ENCODE peak calls at places on chromosomes 4 and X, in four cellular contexts. F is GM23248, I is hepatocyte, M is K562. X is an unnamed sample.
A peak's percentile ranks its signal among the peaks of the same experiment; 100 is the strongest.

GRCh38 chr4:124711469-124712416 is 789 bp downstream of the ANKRD50 start:
- DNase-seq in F (peak; percentile 79), M (peak; percentile 65), I (peak; percentile 83), X (peak; percentile 57)

GRCh38 chr4:153151535-153152452 is 52.4 kb upstream of the TRIM2 start:
- DNase-seq in I (peak; percentile 92), F (peak; percentile 45), M (peak; percentile 48), X (no peak)

GRCh38 chrX:30935985-30936384 is 46.9 kb upstream of the TAB3 start:
- DNase-seq in F (peak; percentile 44), M (peak; percentile 20), I (peak; percentile 52), X (no peak)

GRCh38 chr4:177554966-177555574 is 112.8 kb upstream of the AGA start:
- DNase-seq in I (peak; percentile 50), M (peak; percentile 18), F (peak; percentile 46), X (peak; percentile 26)

GRCh38 chr4:126986828-126987227 is 645.9 kb upstream of the INTU start:
- DNase-seq in I (no peak), M (no peak), F (peak; percentile 58), X (no peak)

GRCh38 chr4:78749972-78750727 is 26.0 kb upstream of the BMP2K start:
- DNase-seq in I (no peak), M (no peak), F (no peak), X (no peak)

GRCh38 chr4:83618431-83618830 is 82.5 kb downstream of the GPAT3 start:
- DNase-seq in I (peak; percentile 81), M (peak; percentile 23), F (peak; percentile 84), X (no peak)

GRCh38 chr4:95601342-95601741 is 52.6 kb upstream of the UNC5C start:
- DNase-seq in F (no peak), I (no peak), M (no peak), X (no peak)

GRCh38 chrX:78619829-78620228 is 39.3 kb downstream of the RTL3 start:
- DNase-seq in F (peak; percentile 56), I (no peak), M (no peak), X (no peak)

GRCh38 chr4:37607018-37607417 is 79.2 kb downstream of the RELL1 start:
- DNase-seq in M (no peak), F (no peak), I (no peak), X (no peak)

GRCh38 chr4:150164055-150164454 is 85.8 kb downstream of the DCLK2 start:
- DNase-seq in I (no peak), F (no peak), M (no peak), X (no peak)

GRCh38 chr4:5780831-5781480 is 70.0 kb downstream of the EVC start:
- DNase-seq in F (peak; percentile 46), M (no peak), I (peak; percentile 20), X (no peak)

GRCh38 chr4:86279247-86279960 is 80.4 kb downstream of the MAPK10 start:
- DNase-seq in F (no peak), M (no peak), I (no peak), X (no peak)

GRCh38 chr4:137541866-137542648 is 9.8 kb upstream of the PCDH18 start:
- DNase-seq in F (peak; percentile 46), I (no peak), M (no peak), X (no peak)

GRCh38 chr4:137543198-137543597 is 10.9 kb upstream of the PCDH18 start:
- DNase-seq in M (no peak), F (no peak), I (no peak), X (no peak)

GRCh38 chr4:137541181-137541580 is 8.9 kb upstream of the PCDH18 start:
- DNase-seq in M (no peak), F (peak; percentile 30), I (no peak), X (no peak)

GRCh38 chr4:137545461-137545861 is 13.2 kb upstream of the PCDH18 start:
- DNase-seq in F (peak; percentile 93), I (peak; percentile 32), M (no peak), X (no peak)

GRCh38 chr4:137543650-137544049 is 11.4 kb upstream of the PCDH18 start:
- DNase-seq in F (no peak), M (no peak), I (no peak), X (no peak)
- H3K4me1 ChIP-seq in F (peaks cover 54% of the 10 kb centered on the region), M (no peaks in the 10 kb centered on the region), I (no peaks in the 10 kb centered on the region), X (no peaks in the 10 kb centered on the region)

GRCh38 chrX:12379666-12380065 is 241.4 kb downstream of the FRMPD4 start:
- DNase-seq in I (no peak), M (no peak), F (no peak), X (no peak)
- H3K27me3 ChIP-seq in I (no peaks in the 10 kb centered on the region), M (no peaks in the 10 kb centered on the region), F (no peaks in the 10 kb centered on the region), X (no peaks in the 10 kb centered on the region)

DNA sequence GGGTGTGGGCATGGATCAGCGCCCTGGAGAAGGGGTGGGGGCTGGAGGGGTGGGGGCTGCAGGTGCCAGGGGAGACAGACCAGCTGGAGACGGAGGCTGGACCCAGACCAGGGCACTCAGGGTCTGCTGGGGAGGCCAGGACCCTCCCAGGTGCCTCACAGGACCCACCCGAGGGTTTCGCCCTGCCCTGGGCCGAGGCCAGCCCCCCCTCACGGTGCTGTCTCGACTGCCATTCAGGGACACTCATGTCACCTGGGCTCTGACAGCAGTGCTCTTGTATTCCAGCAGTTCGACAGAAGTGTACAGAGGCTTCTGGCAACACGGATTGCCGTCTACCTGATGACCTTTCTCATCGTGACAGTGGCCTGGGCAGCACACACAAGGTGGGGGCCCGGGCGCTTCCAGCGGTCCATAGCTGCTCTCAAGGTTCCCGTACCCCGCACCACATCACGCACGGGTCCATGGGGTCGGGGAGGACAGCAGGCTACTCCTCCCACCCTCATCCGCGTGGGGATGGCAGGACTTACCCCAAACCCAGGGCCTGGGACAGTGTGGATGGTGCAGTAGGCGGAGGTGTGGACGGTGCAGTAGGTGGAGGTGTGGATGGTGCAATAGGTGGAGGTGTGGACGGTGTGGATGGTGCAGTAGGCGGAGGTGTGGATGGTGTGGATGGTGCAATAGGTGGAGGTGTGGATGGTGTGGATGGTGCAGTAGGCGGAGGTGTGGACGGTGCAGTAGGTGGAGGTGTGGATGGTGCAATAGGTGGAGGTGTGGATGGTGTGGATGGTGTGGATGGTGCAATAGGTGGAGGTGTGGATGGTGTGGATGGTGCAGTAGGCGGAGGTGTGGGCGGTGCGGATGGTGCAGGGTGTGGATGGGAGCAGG is 18.1 kb downstream of the TMEM175 start:
- DNase-seq in M (no peak), F (no peak), I (no peak), X (no peak)
- H4K20me1 ChIP-seq in M (peaks cover 4% of the 10 kb centered on the region), F (no peaks in the 10 kb centered on the region), I (no peaks in the 10 kb centered on the region), X (no peaks in the 10 kb centered on the region)

DNA sequence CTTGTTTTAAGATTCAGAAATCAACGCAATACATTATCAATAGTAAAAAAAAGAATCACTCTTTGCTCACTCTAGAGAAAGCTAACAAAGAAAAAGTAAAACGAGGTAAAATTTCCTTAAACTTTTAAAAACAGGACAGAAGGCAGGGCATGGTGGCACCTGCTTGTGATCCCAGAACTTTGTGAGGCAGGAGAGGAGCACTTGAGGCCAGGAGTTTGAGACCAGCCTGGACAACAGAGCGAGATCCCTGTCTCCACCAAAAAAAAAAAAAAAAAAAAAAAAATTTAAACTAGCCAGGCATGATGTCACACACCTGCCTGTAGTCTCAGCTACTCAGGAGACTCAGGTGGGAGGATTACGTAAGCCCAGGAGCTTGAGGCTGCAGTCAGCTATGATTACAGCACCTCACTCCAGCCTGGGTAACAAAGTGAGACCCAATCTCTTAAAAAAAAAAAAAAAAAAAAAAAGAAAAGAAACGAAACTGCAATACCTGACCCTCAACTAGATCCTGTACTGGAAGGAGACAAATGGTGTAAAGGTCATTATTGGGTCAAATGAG is 3.5 kb downstream of the CCNI start:
- DNase-seq in F (no peak), I (peak; percentile 63), M (no peak), X (peak; percentile 48)
- H3K4me1 ChIP-seq in F (peaks cover 34% of the 10 kb centered on the region), I (peaks cover 14% of the 10 kb centered on the region), M (peaks cover 3% of the 10 kb centered on the region), X (peaks cover 27% of the 10 kb centered on the region)

GRCh38 chrX:94635003-94635402 is 961.0 kb downstream of the FAM133A start:
- DNase-seq in I (no peak), M (no peak), F (no peak), X (no peak)

GRCh38 chrX:94633237-94633636 is 959.2 kb downstream of the FAM133A start:
- DNase-seq in M (no peak), F (no peak), I (no peak), X (no peak)
- H3K27me3 ChIP-seq in M (no peaks in the 10 kb centered on the region), F (no peaks in the 10 kb centered on the region), I (no peaks in the 10 kb centered on the region), X (no peaks in the 10 kb centered on the region)

GRCh38 chr4:161937596-161937995 is 226.2 kb downstream of the FSTL5 start:
- DNase-seq in M (no peak), I (no peak), F (no peak), X (no peak)
- H4K20me1 ChIP-seq in M (no peaks in the 10 kb centered on the region), I (no peaks in the 10 kb centered on the region), F (no peaks in the 10 kb centered on the region), X (no peaks in the 10 kb centered on the region)

X was measured in MM.1S.